ENCODE peak calls at places on chromosomes 4 and X, in six cellular contexts. L, D, U, Q, B and W are unnamed samples.

GRCh38 chrX:38880460-38880859 is 79.2 kb downstream of the MID1IP1 start:
- DNase-seq in U (no peak), Q (no peak), L (no peak), B (no peak), D (no peak), W (no peak)

GRCh38 chr4:151409470-151410313 is 716 bp downstream of the FHIP1A start:
- DNase-seq in L (peak; percentile 47), D (peak; percentile 38), Q (peak; percentile 38), U (no peak), B (peak; percentile 30), W (no peak)

GRCh38 chrX:2220296-2220695 is 280.5 kb downstream of the DHRSX start:
- DNase-seq in B (no peak), L (no peak), D (no peak), U (no peak), Q (no peak), W (no peak)

GRCh38 chr4:74504212-74504611 is 59.3 kb downstream of the AREG start:
- DNase-seq in U (no peak), D (no peak), Q (no peak), B (no peak), L (no peak), W (no peak)

GRCh38 chrX:71604141-71604540 is 14.2 kb downstream of the CXCR3 start:
- DNase-seq in U (no peak), L (no peak), D (no peak), B (no peak), Q (no peak), W (no peak)

GRCh38 chr4:650951-651883 is 22.9 kb downstream of the ATP5ME start:
- DNase-seq in L (peak; percentile 45), U (no peak), D (no peak), Q (no peak), B (no peak), W (no peak)

GRCh38 chr4:140174535-140174934 is 20.6 kb upstream of the MAML3 start:
- DNase-seq in Q (no peak), D (no peak), L (no peak), B (no peak), U (no peak), W (no peak)

GRCh38 chrX:131762802-131763234 is 218.9 kb downstream of the OR13H1 start:
- DNase-seq in B (no peak), U (no peak), D (no peak), L (no peak), Q (no peak), W (no peak)

GRCh38 chrX:97401154-97401553 is 517.4 kb downstream of the RPA4 start:
- DNase-seq in L (no peak), D (peak; percentile 28), Q (no peak), B (no peak), U (no peak), W (no peak)

GRCh38 chr4:123659262-123659661 is 262.7 kb downstream of the SPRY1 start:
- DNase-seq in L (no peak), Q (no peak), U (no peak), D (no peak), B (no peak), W (no peak)

GRCh38 chrX:9794495-9794894 is 8.3 kb downstream of the SHROOM2 start:
- DNase-seq in D (no peak), L (no peak), Q (no peak), B (no peak), U (no peak), W (no peak)

GRCh38 chr4:184250795-184251679 is 33.4 kb upstream of the ENPP6 start:
- DNase-seq in D (no peak), Q (peak; percentile 71), L (no peak), B (no peak), U (no peak), W (no peak)

GRCh38 chrX:115900425-115900824 is 270.1 kb upstream of the AGTR2 start:
- DNase-seq in B (no peak), Q (no peak), D (no peak), L (no peak), U (no peak), W (no peak)

GRCh38 chr4:120857312-120857711 is 65.2 kb downstream of the PRDM5 start:
- DNase-seq in L (no peak), D (no peak), B (no peak), Q (no peak), U (no peak), W (no peak)

GRCh38 chrX:34382416-34382815 is 250.3 kb upstream of the FAM47A start:
- DNase-seq in U (no peak), L (no peak), Q (no peak), D (no peak), B (no peak), W (no peak)

GRCh38 chr4:24053906-24054305 is 164.1 kb upstream of the PPARGC1A start:
- DNase-seq in L (no peak), D (no peak), B (no peak), U (no peak), Q (no peak), W (no peak)

GRCh38 chr4:95068818-95069478 is 311.2 kb downstream of the BMPR1B start:
- DNase-seq in D (no peak), L (no peak), U (no peak), Q (no peak), B (no peak), W (no peak)

GRCh38 chr4:92305148-92305877 is 1.5 kb downstream of the GRID2 start:
- DNase-seq in B (peak; percentile 72), Q (peak; percentile 87), L (peak; percentile 52), U (no peak), D (no peak), W (peak; percentile 70)

GRCh38 chrX:10615931-10616780 is 4.2 kb downstream of the MID1 start:
- DNase-seq in U (peak; percentile 19), Q (peak; percentile 52), D (peak; percentile 42), B (no peak), L (no peak), W (no peak)

GRCh38 chr4:169795585-169795984 is 37.8 kb upstream of the HPF1 start:
- DNase-seq in D (peak; percentile 36), B (no peak), L (no peak), Q (peak; percentile 2), U (no peak), W (no peak)

GRCh38 chr4:145102619-145103018 is 4.5 kb downstream of the ABCE1 start:
- DNase-seq in B (no peak), U (no peak), D (no peak), Q (no peak), L (no peak), W (no peak)

GRCh38 chr4:898869-899555 is 33.1 kb downstream of the GAK start:
- DNase-seq in U (no peak), Q (no peak), D (no peak), L (no peak), B (no peak), W (no peak)

GRCh38 chr4:87053802-87054767 is 119.3 kb downstream of the AFF1 start:
- DNase-seq in B (no peak), L (no peak), D (no peak), U (no peak), Q (no peak), W (no peak)

GRCh38 chr4:26388671-26389070 is 67.9 kb downstream of the RBPJ start:
- DNase-seq in B (no peak), U (no peak), D (no peak), Q (no peak), L (no peak), W (no peak)

GRCh38 chrX:136762820-136763452 is 17.8 kb downstream of the ARHGEF6 start:
- DNase-seq in U (no peak), L (no peak), D (no peak), B (no peak), Q (no peak), W (no peak)

GRCh38 chr4:13968723-13969122 is 341.2 kb upstream of the BOD1L1 start:
- DNase-seq in Q (no peak), U (no peak), B (no peak), D (no peak), L (no peak), W (no peak)

GRCh38 chrX:4656419-4656818 is 943.0 kb upstream of the PRKX start:
- DNase-seq in U (no peak), B (no peak), L (no peak), Q (no peak), D (no peak), W (no peak)

GRCh38 chrX:4655743-4656142 is 942.3 kb upstream of the PRKX start:
- DNase-seq in D (no peak), L (no peak), U (no peak), Q (no peak), B (no peak), W (no peak)
- TF ChIP-seq CTCF in D (no peak), L (no peak), U (no peak), Q (no peak), B (no peak), W (no peak)

GRCh38 chr4:21882050-21882839 is 66.3 kb downstream of the KCNIP4 start:
- DNase-seq in D (no peak), L (no peak), U (no peak), Q (no peak), B (no peak), W (no peak)

GRCh38 chr4:21884615-21885014 is 64.0 kb downstream of the KCNIP4 start:
- DNase-seq in U (no peak), Q (no peak), B (no peak), D (no peak), L (no peak), W (no peak)

GRCh38 chr4:21879187-21879586 is 69.4 kb downstream of the KCNIP4 start:
- DNase-seq in L (no peak), B (no peak), U (no peak), Q (no peak), D (peak; percentile 36), W (no peak)
- TF ChIP-seq CTCF in L (no peak), B (no peak), U (no peak), Q (peak; percentile 17), D (no peak), W (no peak)

GRCh38 chr4:79772510-79772909 is 300.5 kb downstream of the ANTXR2 start:
- DNase-seq in B (no peak), L (no peak), Q (no peak), D (no peak), U (no peak), W (no peak)
- TF ChIP-seq CTCF in B (no peak), L (no peak), Q (no peak), D (no peak), U (no peak), W (no peak)

GRCh38 chrX:135707880-135708279 is 5.6 kb upstream of the CT45A1 start:
- DNase-seq in U (no peak), L (no peak), D (peak; percentile 36), B (no peak), Q (peak; percentile 8), W (no peak)
- TF ChIP-seq CTCF in U (no peak), L (no peak), D (peak; percentile 22), B (no peak), Q (no peak), W (no peak)